ENCODE peak calls at places on chromosomes 12 and 14, in six cellular contexts. One of them, this sample, is unnamed.

GRCh38 chr14:99755629-99756603 is 37.3 kb upstream of the EML1 start:
- DNase-seq in stimulated activated CD4-positive, alpha-beta T cell treated with anti-CD3 and anti-CD28 coated beads, TNF-alpha, amount 100 ng/mL, for 1 hour: no peak
- DNase-seq in cardiac fibroblast: peak; percentile 90
- DNase-seq in AG04450: peak; percentile 80
- DNase-seq in fibroblast of the conjunctiva: peak; percentile 81
- DNase-seq in transverse colon: peak; percentile 73
- DNase-seq in this sample: no peak

GRCh38 chr12:49678711-49679110 is 28.5 kb downstream of the FMNL3 start:
- DNase-seq in fibroblast of the conjunctiva: no peak
- DNase-seq in cardiac fibroblast: no peak
- DNase-seq in stimulated activated CD4-positive, alpha-beta T cell treated with anti-CD3 and anti-CD28 coated beads, TNF-alpha, amount 100 ng/mL, for 1 hour: no peak
- DNase-seq in transverse colon: no peak
- DNase-seq in AG04450: no peak
- DNase-seq in this sample: no peak

GRCh38 chr12:106194351-106194750 is 53.5 kb downstream of the CKAP4 start:
- DNase-seq in fibroblast of the conjunctiva: no peak
- DNase-seq in stimulated activated CD4-positive, alpha-beta T cell treated with anti-CD3 and anti-CD28 coated beads, TNF-alpha, amount 100 ng/mL, for 1 hour: no peak
- DNase-seq in cardiac fibroblast: no peak
- DNase-seq in transverse colon: no peak
- DNase-seq in AG04450: no peak
- DNase-seq in this sample: no peak

GRCh38 chr12:11182529-11182928 is 4.2 kb downstream of the TAS2R42 start:
- DNase-seq in AG04450: no peak
- DNase-seq in fibroblast of the conjunctiva: no peak
- DNase-seq in cardiac fibroblast: no peak
- DNase-seq in stimulated activated CD4-positive, alpha-beta T cell treated with anti-CD3 and anti-CD28 coated beads, TNF-alpha, amount 100 ng/mL, for 1 hour: no peak
- DNase-seq in transverse colon: no peak
- DNase-seq in this sample: no peak

GRCh38 chr14:75514673-75515630 is 7.3 kb upstream of the BATF start:
- DNase-seq in cardiac fibroblast: peak; percentile 30
- DNase-seq in fibroblast of the conjunctiva: no peak
- DNase-seq in AG04450: no peak
- DNase-seq in transverse colon: peak; percentile 52
- DNase-seq in stimulated activated CD4-positive, alpha-beta T cell treated with anti-CD3 and anti-CD28 coated beads, TNF-alpha, amount 100 ng/mL, for 1 hour: no peak
- DNase-seq in this sample: no peak

GRCh38 chr12:58907326-58907855 is 12.9 kb downstream of the LRIG3 start:
- DNase-seq in stimulated activated CD4-positive, alpha-beta T cell treated with anti-CD3 and anti-CD28 coated beads, TNF-alpha, amount 100 ng/mL, for 1 hour: no peak
- DNase-seq in transverse colon: no peak
- DNase-seq in cardiac fibroblast: peak; percentile 61
- DNase-seq in AG04450: no peak
- DNase-seq in fibroblast of the conjunctiva: no peak
- DNase-seq in this sample: no peak

GRCh38 chr14:77024171-77024627 is 4.3 kb downstream of the IRF2BPL start:
- DNase-seq in AG04450: no peak
- DNase-seq in fibroblast of the conjunctiva: no peak
- DNase-seq in stimulated activated CD4-positive, alpha-beta T cell treated with anti-CD3 and anti-CD28 coated beads, TNF-alpha, amount 100 ng/mL, for 1 hour: no peak
- DNase-seq in cardiac fibroblast: peak; percentile 63
- DNase-seq in transverse colon: peak; percentile 67
- DNase-seq in this sample: peak; percentile 45

GRCh38 chr12:45634273-45634917 is 95.1 kb upstream of the ARID2 start:
- DNase-seq in fibroblast of the conjunctiva: no peak
- DNase-seq in AG04450: no peak
- DNase-seq in cardiac fibroblast: no peak
- DNase-seq in transverse colon: no peak
- DNase-seq in stimulated activated CD4-positive, alpha-beta T cell treated with anti-CD3 and anti-CD28 coated beads, TNF-alpha, amount 100 ng/mL, for 1 hour: no peak
- DNase-seq in this sample: no peak

GRCh38 chr12:110906985-110907384 is 13.4 kb downstream of the MYL2 start:
- DNase-seq in transverse colon: no peak
- DNase-seq in AG04450: no peak
- DNase-seq in fibroblast of the conjunctiva: no peak
- DNase-seq in cardiac fibroblast: peak; percentile 30
- DNase-seq in stimulated activated CD4-positive, alpha-beta T cell treated with anti-CD3 and anti-CD28 coated beads, TNF-alpha, amount 100 ng/mL, for 1 hour: no peak
- DNase-seq in this sample: no peak

GRCh38 chr12:117907108-117907689 is 61.6 kb downstream of the KSR2 start:
- DNase-seq in stimulated activated CD4-positive, alpha-beta T cell treated with anti-CD3 and anti-CD28 coated beads, TNF-alpha, amount 100 ng/mL, for 1 hour: no peak
- DNase-seq in transverse colon: no peak
- DNase-seq in AG04450: no peak
- DNase-seq in cardiac fibroblast: no peak
- DNase-seq in fibroblast of the conjunctiva: no peak
- DNase-seq in this sample: no peak

GRCh38 chr12:57475271-57476161 is 4.2 kb downstream of the ARHGAP9 start:
- DNase-seq in stimulated activated CD4-positive, alpha-beta T cell treated with anti-CD3 and anti-CD28 coated beads, TNF-alpha, amount 100 ng/mL, for 1 hour: no peak
- DNase-seq in AG04450: no peak
- DNase-seq in fibroblast of the conjunctiva: no peak
- DNase-seq in cardiac fibroblast: peak; percentile 42
- DNase-seq in transverse colon: no peak
- DNase-seq in this sample: no peak

GRCh38 chr14:62592877-62593276 is 452.4 kb downstream of the KCNH5 start:
- DNase-seq in transverse colon: no peak
- DNase-seq in stimulated activated CD4-positive, alpha-beta T cell treated with anti-CD3 and anti-CD28 coated beads, TNF-alpha, amount 100 ng/mL, for 1 hour: no peak
- DNase-seq in cardiac fibroblast: peak; percentile 1
- DNase-seq in fibroblast of the conjunctiva: no peak
- DNase-seq in AG04450: no peak
- DNase-seq in this sample: no peak

GRCh38 chr14:81453166-81453766 is 53.1 kb upstream of the STON2 start:
- DNase-seq in fibroblast of the conjunctiva: peak; percentile 49
- DNase-seq in cardiac fibroblast: peak; percentile 70
- DNase-seq in transverse colon: peak; percentile 62
- DNase-seq in AG04450: no peak
- DNase-seq in stimulated activated CD4-positive, alpha-beta T cell treated with anti-CD3 and anti-CD28 coated beads, TNF-alpha, amount 100 ng/mL, for 1 hour: peak; percentile 15
- DNase-seq in this sample: peak; percentile 24

GRCh38 chr14:78737116-78737515 is 566.9 kb downstream of the NRXN3 start:
- DNase-seq in transverse colon: no peak
- DNase-seq in cardiac fibroblast: no peak
- DNase-seq in fibroblast of the conjunctiva: no peak
- DNase-seq in stimulated activated CD4-positive, alpha-beta T cell treated with anti-CD3 and anti-CD28 coated beads, TNF-alpha, amount 100 ng/mL, for 1 hour: no peak
- DNase-seq in AG04450: no peak
- DNase-seq in this sample: no peak

GRCh38 chr12:83823386-83824045 is 1089.1 kb downstream of the SLC6A15 start:
- DNase-seq in fibroblast of the conjunctiva: no peak
- DNase-seq in AG04450: no peak
- DNase-seq in cardiac fibroblast: peak; percentile 17
- DNase-seq in transverse colon: peak; percentile 21
- DNase-seq in stimulated activated CD4-positive, alpha-beta T cell treated with anti-CD3 and anti-CD28 coated beads, TNF-alpha, amount 100 ng/mL, for 1 hour: no peak
- DNase-seq in this sample: no peak

GRCh38 chr14:70397746-70398145 is 19.1 kb downstream of the SYNJ2BP start:
- DNase-seq in cardiac fibroblast: no peak
- DNase-seq in AG04450: no peak
- DNase-seq in stimulated activated CD4-positive, alpha-beta T cell treated with anti-CD3 and anti-CD28 coated beads, TNF-alpha, amount 100 ng/mL, for 1 hour: no peak
- DNase-seq in fibroblast of the conjunctiva: no peak
- DNase-seq in transverse colon: no peak
- DNase-seq in this sample: no peak

GRCh38 chr14:80768646-80769045 is 172.9 kb downstream of the CEP128 start:
- DNase-seq in fibroblast of the conjunctiva: no peak
- DNase-seq in stimulated activated CD4-positive, alpha-beta T cell treated with anti-CD3 and anti-CD28 coated beads, TNF-alpha, amount 100 ng/mL, for 1 hour: no peak
- DNase-seq in cardiac fibroblast: no peak
- DNase-seq in AG04450: no peak
- DNase-seq in transverse colon: no peak
- DNase-seq in this sample: no peak

GRCh38 chr14:83425138-83425537 is 1891.5 kb upstream of the SEL1L start:
- DNase-seq in cardiac fibroblast: peak; percentile 62
- DNase-seq in AG04450: no peak
- DNase-seq in transverse colon: no peak
- DNase-seq in stimulated activated CD4-positive, alpha-beta T cell treated with anti-CD3 and anti-CD28 coated beads, TNF-alpha, amount 100 ng/mL, for 1 hour: no peak
- DNase-seq in fibroblast of the conjunctiva: peak; percentile 35
- DNase-seq in this sample: no peak